ENCODE peak calls at places on chromosomes 16 and 17, in ten cellular contexts. H is left lung; B is heart left ventricle; X is upper lobe of right lung; O is lower lobe of right lung; P is PC-3; S is A549; Z is CD8-positive, alpha-beta T cell; U is IMR-90; V is GM12878. N is an unnamed sample. For H3K4me1, the result is how much of the 10 kb centered on the place peaks cover.

GRCh38 chr16:56856876-56857447 is 8.0 kb upstream of the SLC12A3 start:
- ATAC-seq in H (no peak), B (no peak), X (no peak), O (no peak), P (no peak), S (no peak), Z (no peak), U (no peak), V (no peak), N (no peak)

GRCh38 chr16:1900452-1900774 is 17.8 kb downstream of the HS3ST6 start:
- ATAC-seq in H (peak), B (no peak), X (peak), O (peak), P (peak), S (no peak), Z (no peak), U (no peak), V (no peak), N (no peak)

GRCh38 chr16:29756654-29757053 is 10.9 kb upstream of the C16orf54 start:
- ATAC-seq in H (peak), B (no peak), X (peak), O (peak), P (no peak), S (no peak), Z (peak), U (no peak), V (no peak), N (no peak)

GRCh38 chr17:30997270-30997669 is 26.4 kb downstream of the RNF135 start:
- ATAC-seq in H (no peak), B (no peak), X (no peak), O (no peak), P (no peak), S (no peak), Z (no peak), U (no peak), V (no peak), N (no peak)

GRCh38 chr17:80778716-80779115 is 212.9 kb upstream of the CHMP6 start:
- ATAC-seq in H (no peak), B (no peak), X (no peak), O (no peak), P (no peak), S (no peak), Z (no peak), U (no peak), V (no peak), N (no peak)

GRCh38 chr17:40417258-40417608 is 463 bp downstream of the TOP2A start:
- ATAC-seq in H (peak), B (no peak), X (no peak), O (no peak), P (peak), S (peak), Z (no peak), U (peak), V (peak), N (no peak)

GRCh38 chr16:19696312-19696711 is 21.7 kb downstream of the KNOP1 start:
- ATAC-seq in H (peak), B (peak), X (peak), O (peak), P (peak), S (peak), Z (peak), U (peak), V (no peak), N (peak)

GRCh38 chr17:1931759-1932579 is 93.2 kb downstream of the RTN4RL1 start:
- ATAC-seq in H (peak), B (peak), X (peak), O (peak), P (peak), S (no peak), Z (no peak), U (peak), V (no peak), N (peak)

GRCh38 chr17:73820686-73821448 is 176.6 kb upstream of the SDK2 start:
- ATAC-seq in H (peak), B (no peak), X (no peak), O (no peak), P (no peak), S (peak), Z (no peak), U (no peak), V (no peak), N (no peak)

GRCh38 chr17:9647014-9647413 is 1.7 kb downstream of the USP43 start:
- ATAC-seq in H (peak), B (no peak), X (no peak), O (no peak), P (no peak), S (no peak), Z (no peak), U (no peak), V (no peak), N (no peak)

GRCh38 chr16:26988186-26988585 is 78.5 kb upstream of the C16orf82 start:
- ATAC-seq in H (no peak), B (no peak), X (no peak), O (no peak), P (no peak), S (no peak), Z (no peak), U (peak), V (no peak), N (no peak)

GRCh38 chr17:47218896-47219430 is 9.8 kb downstream of the MYL4 start:
- ATAC-seq in H (no peak), B (peak), X (peak), O (no peak), P (no peak), S (no peak), Z (no peak), U (no peak), V (peak), N (no peak)

GRCh38 chr16:13936596-13937081 is 16.7 kb downstream of the ERCC4 start:
- ATAC-seq in H (peak), B (peak), X (peak), O (peak), P (no peak), S (peak), Z (no peak), U (peak), V (no peak), N (peak)

GRCh38 chr16:23048164-23048563 is 101.1 kb downstream of the USP31 start:
- ATAC-seq in H (no peak), B (no peak), X (no peak), O (no peak), P (no peak), S (peak), Z (no peak), U (no peak), V (no peak), N (no peak)

GRCh38 chr17:50778471-50778870 is 11.2 kb upstream of the ANKRD40CL start:
- ATAC-seq in H (no peak), B (no peak), X (no peak), O (no peak), P (no peak), S (no peak), Z (no peak), U (no peak), V (no peak), N (no peak)

GRCh38 chr16:11395949-11396240 is 50.6 kb downstream of the RMI2 start:
- ATAC-seq in H (no peak), B (no peak), X (no peak), O (no peak), P (no peak), S (peak), Z (no peak), U (no peak), V (peak), N (no peak)

GRCh38 chr16:69858196-69859104 is 92.7 kb upstream of the CLEC18A start:
- ATAC-seq in H (no peak), B (no peak), X (no peak), O (no peak), P (no peak), S (peak), Z (no peak), U (no peak), V (no peak), N (no peak)

GRCh38 chr17:62933986-62934385 is 32.0 kb upstream of the TANC2 start:
- ATAC-seq in H (peak), B (no peak), X (peak), O (peak), P (no peak), S (peak), Z (no peak), U (no peak), V (no peak), N (no peak)

GRCh38 chr16:450800-451512 is 25.5 kb downstream of the RAB11FIP3 start:
- ATAC-seq in H (peak), B (no peak), X (no peak), O (peak), P (no peak), S (peak), Z (no peak), U (no peak), V (no peak), N (no peak)

GRCh38 chr17:55267777-55268648 is 3.3 kb downstream of the HLF start:
- ATAC-seq in H (no peak), B (no peak), X (no peak), O (no peak), P (no peak), S (no peak), Z (no peak), U (no peak), V (no peak), N (no peak)

GRCh38 chr16:3548859-3549258 is 28.3 kb downstream of the NLRC3 start:
- ATAC-seq in H (no peak), B (peak), X (no peak), O (peak), P (no peak), S (no peak), Z (no peak), U (no peak), V (no peak), N (no peak)

GRCh38 chr16:31833047-31833446 is 40.6 kb upstream of the ZNF267 start:
- ATAC-seq in H (no peak), B (no peak), X (no peak), O (no peak), P (no peak), S (no peak), Z (no peak), U (no peak), V (no peak), N (no peak)

GRCh38 chr16:30184430-30185140 is 1.2 kb downstream of the CORO1A start:
- ATAC-seq in H (no peak), B (no peak), X (peak), O (no peak), P (no peak), S (no peak), Z (peak), U (no peak), V (peak), N (no peak)

GRCh38 chr17:55420067-55420775 is 1.4 kb downstream of the MMD start:
- ATAC-seq in H (no peak), B (no peak), X (no peak), O (peak), P (no peak), S (no peak), Z (peak), U (no peak), V (peak), N (no peak)

GRCh38 chr16:85858984-85859817 is 39.8 kb upstream of the IRF8 start:
- ATAC-seq in H (no peak), B (no peak), X (no peak), O (no peak), P (no peak), S (no peak), Z (no peak), U (no peak), V (peak), N (no peak)

GRCh38 chr16:82037666-82038065 is 2.6 kb downstream of the HSD17B2 start:
- ATAC-seq in H (no peak), B (no peak), X (no peak), O (no peak), P (no peak), S (no peak), Z (no peak), U (peak), V (no peak), N (no peak)

GRCh38 chr17:67615011-67615561 is 102.7 kb upstream of the NOL11 start:
- ATAC-seq in H (no peak), B (peak), X (no peak), O (no peak), P (no peak), S (peak), Z (no peak), U (no peak), V (no peak), N (no peak)

GRCh38 chr17:35872581-35872980 is 3.9 kb upstream of the HEATR9 start:
- ATAC-seq in H (no peak), B (no peak), X (no peak), O (no peak), P (no peak), S (no peak), Z (no peak), U (no peak), V (no peak), N (no peak)

GRCh38 chr16:4700380-4700996 is 7.1 kb downstream of the NUDT16L1 start:
- ATAC-seq in H (no peak), B (no peak), X (no peak), O (no peak), P (peak), S (no peak), Z (peak), U (no peak), V (no peak), N (no peak)

GRCh38 chr17:76271669-76272540 is 6.8 kb downstream of the UBALD2 start:
- ATAC-seq in H (peak), B (no peak), X (peak), O (peak), P (no peak), S (no peak), Z (peak), U (no peak), V (peak), N (peak)

GRCh38 chr17:82085931-82086764 is 11.9 kb downstream of the FASN start:
- ATAC-seq in H (no peak), B (no peak), X (no peak), O (no peak), P (no peak), S (peak), Z (no peak), U (no peak), V (no peak), N (no peak)

GRCh38 chr16:88941051-88941932 is 35.7 kb downstream of the CBFA2T3 start:
- ATAC-seq in H (no peak), B (no peak), X (no peak), O (no peak), P (no peak), S (no peak), Z (peak), U (peak), V (peak), N (peak)

GRCh38 chr17:78273813-78274212 is 42.4 kb downstream of the TMEM235 start:
- ATAC-seq in H (no peak), B (no peak), X (no peak), O (no peak), P (no peak), S (no peak), Z (no peak), U (no peak), V (no peak), N (no peak)

GRCh38 chr17:78272181-78272913 is 40.9 kb downstream of the TMEM235 start:
- ATAC-seq in H (peak), B (peak), X (peak), O (peak), P (peak), S (peak), Z (peak), U (peak), V (peak), N (peak)

GRCh38 chr17:78271419-78272160 is 40.2 kb downstream of the TMEM235 start:
- ATAC-seq in H (no peak), B (no peak), X (no peak), O (no peak), P (no peak), S (no peak), Z (peak), U (no peak), V (no peak), N (no peak)

GRCh38 chr17:78275355-78275754 is 43.9 kb downstream of the TMEM235 start:
- ATAC-seq in H (no peak), B (no peak), X (no peak), O (no peak), P (no peak), S (no peak), Z (no peak), U (no peak), V (no peak), N (no peak)

DNA sequence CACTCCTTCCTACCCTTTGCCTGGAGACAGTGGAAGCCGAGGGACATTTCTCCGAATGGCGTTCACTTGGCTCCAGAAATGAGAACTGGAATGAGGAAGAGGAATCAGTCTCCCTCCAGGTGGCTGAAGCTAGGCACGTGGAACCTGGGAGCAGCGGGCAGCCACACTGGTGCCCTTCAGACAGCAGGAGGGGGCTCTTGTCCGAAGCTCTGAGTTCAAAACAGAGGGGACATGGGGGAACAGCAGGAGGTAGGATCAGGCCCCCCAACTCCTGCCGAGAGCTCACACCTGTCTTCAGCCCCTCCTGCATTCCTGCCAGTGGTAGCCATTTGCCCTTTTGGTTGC is 41.5 kb downstream of the TMEM235 start:
- ATAC-seq in H (peak), B (no peak), X (no peak), O (no peak), P (no peak), S (no peak), Z (no peak), U (no peak), V (no peak), N (no peak)
- H3K4me1 ChIP-seq in H (under half), B (under half), X (under half), O (under half), P (under half), S (under half), Z (under half), U (under half), V (under half), N (under half)

GRCh38 chr17:74920679-74921044 is 2.4 kb downstream of the USH1G start:
- ATAC-seq in H (no peak), B (no peak), X (no peak), O (no peak), P (no peak), S (peak), Z (no peak), U (no peak), V (no peak), N (no peak)

GRCh38 chr17:74918906-74919305 is 4.1 kb downstream of the USH1G start:
- ATAC-seq in H (no peak), B (no peak), X (no peak), O (no peak), P (no peak), S (no peak), Z (no peak), U (no peak), V (no peak), N (no peak)

GRCh38 chr17:74920306-74920620 is 2.8 kb downstream of the USH1G start:
- ATAC-seq in H (no peak), B (no peak), X (no peak), O (no peak), P (no peak), S (no peak), Z (no peak), U (no peak), V (no peak), N (no peak)

GRCh38 chr17:74921045-74921681 is 1.9 kb downstream of the USH1G start:
- ATAC-seq in H (no peak), B (peak), X (no peak), O (no peak), P (no peak), S (peak), Z (no peak), U (no peak), V (no peak), N (no peak)

DNA sequence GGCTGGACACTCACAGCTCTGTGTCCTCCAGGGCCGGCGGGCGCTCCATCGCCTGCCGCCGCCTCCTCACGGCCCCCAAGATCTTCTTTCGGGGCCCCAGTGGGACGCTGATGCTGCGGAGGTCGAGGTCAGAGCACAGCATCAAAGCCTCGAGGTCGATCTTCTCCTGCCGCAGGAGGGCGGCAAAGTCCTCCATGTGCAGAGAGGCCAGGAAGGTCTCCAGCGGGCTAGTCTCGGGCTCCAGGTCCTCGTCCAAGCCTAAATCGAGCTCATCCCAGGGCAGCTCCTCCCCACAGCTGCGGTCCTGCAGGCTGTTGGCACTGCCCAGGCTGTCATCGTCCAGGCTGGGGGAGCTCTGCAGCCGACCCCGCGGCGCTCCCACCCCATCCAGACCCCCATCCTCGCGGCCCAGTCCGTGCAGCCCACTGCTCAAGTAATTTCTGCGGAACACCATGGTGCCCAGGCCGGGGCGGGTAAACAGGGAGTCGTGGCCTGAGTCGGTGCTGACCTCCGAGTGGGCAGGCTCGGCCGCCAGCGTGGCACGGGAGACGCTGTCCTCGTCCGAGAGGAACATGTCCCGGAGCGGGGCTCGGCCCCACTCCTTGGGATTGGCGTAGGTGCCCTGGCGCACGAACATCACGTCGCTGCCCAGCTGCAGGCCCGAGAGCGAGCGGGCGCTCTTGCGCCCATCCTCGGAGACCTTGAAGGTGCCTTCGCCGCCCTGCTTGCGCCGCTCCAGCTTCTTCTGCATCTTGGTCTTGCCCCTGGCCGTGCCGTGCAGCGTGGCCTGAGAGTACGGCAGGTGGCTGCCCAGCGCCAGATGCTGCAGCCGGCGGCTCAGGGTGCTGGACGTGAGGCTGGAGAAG is 3.4 kb downstream of the USH1G start:
- ATAC-seq in H (peak), B (no peak), X (no peak), O (no peak), P (no peak), S (peak), Z (no peak), U (peak), V (peak), N (no peak)
- TF ChIP-seq CTCF in H (no peak), B (peak), X (no peak), O (no peak), P (no peak), S (peak), Z (no peak), U (peak), V (peak), N (no peak)

DNA sequence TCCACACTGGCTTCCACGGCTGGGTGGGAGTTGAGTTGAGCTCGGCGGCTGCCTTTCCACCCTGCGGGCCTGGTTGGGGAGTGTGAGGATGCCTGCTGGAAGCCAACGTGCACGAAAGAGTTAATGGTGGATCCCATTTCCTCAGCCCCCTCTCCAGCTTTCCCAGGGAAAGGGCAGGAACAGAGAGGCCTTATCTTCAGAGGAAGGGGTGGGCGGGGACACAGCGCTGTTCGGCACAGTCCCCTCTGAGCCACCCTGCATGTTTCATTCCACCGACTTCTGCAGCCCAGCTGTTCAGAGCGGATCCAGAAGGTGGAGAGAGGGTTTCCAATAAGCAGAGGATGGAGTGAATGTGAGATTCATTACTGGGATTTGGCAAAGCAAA is 295.3 kb downstream of the SEC14L1 start:
- ATAC-seq in H (no peak), B (peak), X (peak), O (no peak), P (no peak), S (no peak), Z (no peak), U (peak), V (no peak), N (no peak)
- H3K4me1 ChIP-seq in H (half or more), B (half or more), X (half or more), O (half or more), P (under half), S (under half), Z (half or more), U (half or more), V (half or more), N (under half)

DNA sequence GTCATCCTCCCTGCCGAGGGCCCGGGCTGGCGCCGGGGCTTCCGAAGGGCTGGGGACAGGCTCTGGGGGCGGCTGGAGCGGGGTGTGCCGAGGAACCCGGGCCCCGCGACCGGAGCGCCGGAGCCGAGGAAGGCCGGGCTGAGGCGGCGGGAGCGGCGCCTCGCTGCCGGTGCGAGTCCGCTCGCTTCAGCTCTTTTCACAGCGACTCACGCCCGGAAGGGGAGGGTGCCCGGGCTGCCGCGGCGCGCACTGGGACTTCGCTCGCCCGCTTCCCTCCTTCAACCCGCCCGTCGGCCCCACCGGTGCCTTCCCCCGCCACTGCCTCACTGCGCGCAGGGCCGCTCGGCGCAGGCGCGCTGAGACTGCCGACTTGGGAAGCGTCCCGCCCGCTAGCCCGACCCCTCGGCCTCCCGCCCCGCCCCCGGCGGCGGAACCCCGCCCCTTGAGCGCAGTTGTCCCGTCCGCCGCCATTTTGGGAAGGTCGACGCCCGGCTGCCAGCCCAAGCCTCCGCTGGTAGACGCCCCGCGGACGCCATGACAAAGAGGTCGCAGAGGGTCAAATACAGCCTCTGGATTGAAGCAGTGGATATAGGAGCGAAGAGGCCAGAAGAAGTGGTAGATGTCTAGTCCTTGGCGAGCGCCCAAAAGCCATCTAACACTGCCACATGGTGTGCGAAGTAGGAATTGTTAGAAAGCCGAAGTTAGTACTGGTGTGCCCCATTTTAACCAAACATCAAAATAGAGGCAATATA is at the start of gene UBE2G1:
- ATAC-seq in H (peak), B (peak), X (peak), O (peak), P (peak), S (peak), Z (peak), U (peak), V (peak), N (peak)
- TF ChIP-seq CTCF in H (no peak), B (peak), X (no peak), O (no peak), P (peak), S (peak), Z (no peak), U (peak), V (peak), N (peak)